ENCODE peak calls at places on chromosomes 2 and 18, in five cellular contexts. R, N, F, M and I are unnamed samples.

GRCh38 chr2:12556762-12557161 is 160.0 kb upstream of the TRIB2 start:
- DNase-seq in N (no peak), M (peak), R (peak), F (no peak), I (no peak)

GRCh38 chr2:26170795-26171194 is 2.1 kb upstream of the GAREM2 start:
- DNase-seq in F (no peak), N (no peak), M (no peak), R (no peak), I (no peak)

GRCh38 chr2:134460583-134460998 is 206.7 kb downstream of the MGAT5 start:
- DNase-seq in R (peak), M (peak), F (peak), N (peak), I (peak)

GRCh38 chr18:62523631-62524442 is 1.0 kb downstream of the ZCCHC2 start:
- DNase-seq in F (peak), M (peak), N (peak), R (peak), I (no peak)

GRCh38 chr18:44098551-44099098 is 582.1 kb upstream of the SETBP1 start:
- DNase-seq in F (peak), M (peak), R (peak), N (peak), I (no peak)

GRCh38 chr18:48037481-48038271 is 107.2 kb upstream of the SMAD2 start:
- DNase-seq in N (peak), M (no peak), F (peak), R (no peak), I (no peak)

GRCh38 chr2:113886479-113887383 is 3.2 kb upstream of the ACTR3 start:
- DNase-seq in N (no peak), M (peak), F (no peak), R (peak), I (no peak)

GRCh38 chr2:27720004-27720551 is 51.4 kb upstream of the MRPL33 start:
- DNase-seq in M (peak), R (peak), F (no peak), N (no peak), I (no peak)

GRCh38 chr2:1701556-1702185 is 42.6 kb downstream of the PXDN start:
- DNase-seq in M (no peak), N (peak), R (no peak), F (no peak), I (no peak)

GRCh38 chr18:76756491-76757288 is 65.7 kb upstream of the ZNF236 start:
- DNase-seq in F (no peak), M (no peak), N (no peak), R (no peak), I (no peak)

GRCh38 chr18:23127145-23127544 is 8.1 kb upstream of the CABLES1 start:
- DNase-seq in R (no peak), N (no peak), M (no peak), F (no peak), I (no peak)

GRCh38 chr2:159968282-159968900 is 94.0 kb downstream of the PLA2R1 start:
- DNase-seq in M (peak), N (peak), R (peak), F (no peak), I (peak)

GRCh38 chr2:44572196-44572900 is 210.6 kb downstream of the CAMKMT start:
- DNase-seq in R (peak), M (no peak), N (no peak), F (no peak), I (no peak)

GRCh38 chr2:201532686-201533304 is 81.3 kb downstream of the STRADB start:
- DNase-seq in R (peak), F (no peak), N (no peak), M (peak), I (no peak)

GRCh38 chr18:2984703-2985261 is 28.2 kb downstream of the LPIN2 start:
- DNase-seq in F (no peak), R (no peak), N (no peak), M (peak), I (no peak)

GRCh38 chr18:35089382-35089781 is 48.2 kb downstream of the MAPRE2 start:
- DNase-seq in R (no peak), M (no peak), N (no peak), F (no peak), I (no peak)

GRCh38 chr2:105836840-105837692 is 92.4 kb downstream of the NCK2 start:
- DNase-seq in R (no peak), M (no peak), N (no peak), F (no peak), I (no peak)

GRCh38 chr2:9757430-9758287 is 85.6 kb upstream of the TAF1B start:
- DNase-seq in F (no peak), M (peak), R (peak), N (peak), I (no peak)
- H3K18ac ChIP-seq in F (peak), M (peak), R (no peak), N (no peak), I (peak)

DNA sequence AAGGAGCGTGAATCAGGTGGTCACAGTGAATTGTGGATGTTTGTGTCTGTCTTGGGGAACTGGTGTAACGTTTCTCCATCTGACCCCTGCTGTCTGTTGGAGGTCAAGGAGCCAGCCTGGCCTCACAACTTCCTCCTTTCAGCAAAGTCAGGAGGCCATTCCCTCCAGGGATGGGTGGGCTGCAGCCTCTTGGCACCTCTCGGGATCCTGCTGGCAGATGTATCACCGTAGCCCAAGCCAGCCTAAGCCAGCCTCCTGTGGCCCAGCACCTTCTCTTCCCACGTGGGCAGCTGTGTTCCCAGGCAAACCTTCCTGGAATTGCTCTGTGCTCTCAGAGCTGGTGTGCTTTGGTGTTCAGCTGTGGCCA is 30.5 kb downstream of the HPCAL1 start:
- DNase-seq in R (no peak), N (no peak), F (no peak), M (no peak), I (no peak)
- H3K4ac ChIP-seq in R (no peak), N (no peak), F (no peak), M (no peak), I (no peak)

DNA sequence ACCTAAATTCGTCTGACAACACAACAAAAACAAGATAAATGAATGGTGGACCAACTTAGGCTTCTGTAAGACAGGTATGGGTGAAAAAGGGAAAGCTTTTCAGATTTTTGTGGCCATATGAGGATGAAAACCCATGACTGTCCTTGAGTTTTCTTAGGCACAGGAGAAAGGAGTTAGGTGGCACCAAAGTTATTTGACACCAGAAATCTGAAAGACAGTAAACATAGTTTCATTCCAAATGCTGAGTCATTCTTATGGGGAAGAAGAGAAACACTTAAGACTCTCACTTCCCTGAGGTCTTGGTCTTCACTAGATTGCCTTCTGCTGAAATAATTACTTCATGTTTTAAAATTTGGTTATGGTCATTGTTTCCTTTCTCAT is 5.2 kb upstream of the GPD2 start:
- DNase-seq in R (peak), F (no peak), N (no peak), M (peak), I (no peak)
- H3K4me2 ChIP-seq in R (peak), F (no peak), N (no peak), M (no peak), I (no peak)

GRCh38 chr18:54881229-54881753 is 53.0 kb downstream of the RAB27B start:
- DNase-seq in M (no peak), R (no peak), F (no peak), N (no peak), I (no peak)
- H3K18ac ChIP-seq in M (no peak), R (no peak), F (no peak), N (no peak), I (no peak)

GRCh38 chr2:173075781-173076556 is at the start of gene MAP3K20:
- DNase-seq in F (peak), R (peak), M (peak), N (peak), I (peak)
- H3K4ac ChIP-seq in F (no peak), R (peak), M (peak), N (no peak), I (no peak)

GRCh38 chr2:187991389-187991788 is 300.3 kb upstream of the GULP1 start:
- DNase-seq in R (no peak), M (no peak), N (no peak), F (no peak), I (no peak)
- H3K4me2 ChIP-seq in R (no peak), M (no peak), N (no peak), F (no peak), I (no peak)

DNA sequence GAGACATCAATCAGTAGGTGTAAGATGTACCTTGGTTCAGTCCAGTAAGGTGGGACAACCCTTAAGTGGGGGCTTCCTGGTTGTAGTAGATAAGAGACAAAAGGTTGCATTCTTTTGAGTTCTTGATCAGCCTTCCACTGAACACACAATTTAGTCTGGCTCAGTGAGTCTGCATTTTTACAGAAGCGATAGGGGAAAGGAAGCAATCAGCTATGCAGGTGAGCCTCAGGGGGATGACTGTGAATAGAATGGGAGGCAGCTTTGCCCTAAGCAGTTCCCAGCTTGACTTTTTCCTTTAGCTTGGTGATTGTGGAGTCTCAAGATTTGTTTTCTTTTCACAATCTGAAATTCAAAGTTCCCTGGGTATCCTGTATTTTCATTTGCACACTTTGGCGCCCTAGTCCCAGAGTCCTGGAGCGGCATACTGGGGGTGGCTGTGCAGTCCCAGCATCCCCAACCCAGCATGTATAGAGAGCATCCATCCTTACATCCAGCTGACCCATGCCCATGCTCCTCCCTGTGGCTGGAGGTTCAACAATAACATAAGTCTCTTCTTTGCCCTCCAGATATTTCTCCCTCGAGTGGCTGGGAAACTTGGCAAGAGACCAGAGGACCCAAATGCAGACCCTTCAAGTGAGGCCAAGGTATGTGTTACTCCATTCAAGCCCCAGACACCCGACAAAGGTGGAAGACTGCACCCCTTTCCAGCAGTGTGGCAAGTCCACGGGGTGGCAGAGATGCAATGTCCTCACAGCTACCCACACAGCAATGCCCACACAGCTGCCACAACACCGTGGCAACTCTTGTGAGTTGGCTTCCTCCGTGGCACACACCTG is 20.1 kb upstream of the PRLH start:
- DNase-seq in M (no peak), F (no peak), R (no peak), N (no peak), I (no peak)
- H3K18ac ChIP-seq in M (no peak), F (no peak), R (no peak), N (no peak), I (peak)

GRCh38 chr2:33511141-33511540 is 34.7 kb downstream of the RASGRP3 start:
- DNase-seq in R (peak), F (no peak), N (no peak), M (peak), I (no peak)
- H3K4ac ChIP-seq in R (no peak), F (no peak), N (no peak), M (no peak), I (no peak)

GRCh38 chr18:57754577-57755330 is 48.4 kb downstream of the ATP8B1 start:
- DNase-seq in F (no peak), R (no peak), N (no peak), M (no peak), I (no peak)

GRCh38 chr18:57762686-57763085 is 40.4 kb downstream of the ATP8B1 start:
- DNase-seq in F (no peak), R (no peak), M (no peak), N (no peak), I (no peak)

GRCh38 chr18:57764087-57764486 is 39.0 kb downstream of the ATP8B1 start:
- DNase-seq in F (no peak), N (no peak), R (no peak), M (no peak), I (no peak)

GRCh38 chr18:57755473-57756067 is 47.5 kb downstream of the ATP8B1 start:
- DNase-seq in M (no peak), F (no peak), N (no peak), R (no peak), I (no peak)

GRCh38 chr18:57759650-57760049 is 43.5 kb downstream of the ATP8B1 start:
- DNase-seq in M (peak), N (no peak), R (no peak), F (no peak), I (no peak)
- H3K4me2 ChIP-seq in M (no peak), N (no peak), R (no peak), F (no peak), I (no peak)